ENCODE peak calls at places on chromosomes 4 and X, in eight cellular contexts. T is foreskin keratinocyte, C is GM23338, I is mammary epithelial cell, Z is prostate gland, P is cardiac muscle cell, E is GM06990, X is GM23248. G is an unnamed sample.

GRCh38 chrX:150362599-150363481 is at the start of gene MAMLD1:
- DNase-seq in T (no peak), C (peak; percentile 18), I (peak; percentile 73), Z (peak; percentile 57), P (peak; percentile 81), E (no peak), X (peak; percentile 87), G (peak; percentile 79)

GRCh38 chrX:148459343-148459742 is 41.1 kb upstream of the AFF2 start:
- DNase-seq in T (no peak), C (no peak), I (no peak), Z (no peak), P (no peak), E (peak; percentile 36), X (no peak), G (no peak)

GRCh38 chrX:134999469-134999868 is 8.7 kb downstream of the SMIM10 start:
- DNase-seq in T (no peak), C (peak; percentile 43), I (peak; percentile 19), Z (no peak), P (peak; percentile 71), E (no peak), X (peak; percentile 61), G (no peak)

GRCh38 chr4:104728380-104729122 is 233.9 kb upstream of the CXXC4 start:
- DNase-seq in T (peak; percentile 94), C (no peak), I (peak; percentile 98), Z (no peak), P (peak; percentile 63), E (no peak), X (peak; percentile 60), G (peak; percentile 15)

GRCh38 chr4:107419052-107419451 is 301.0 kb downstream of the PAPSS1 start:
- DNase-seq in T (no peak), C (no peak), I (no peak), Z (no peak), P (no peak), E (no peak), X (no peak), G (no peak)

GRCh38 chr4:121199742-121200561 is 35.8 kb upstream of the TNIP3 start:
- DNase-seq in T (no peak), C (no peak), I (no peak), Z (no peak), P (no peak), E (peak; percentile 53), X (no peak), G (no peak)

GRCh38 chrX:31714797-31715196 is 643.0 kb upstream of the FTHL17 start:
- DNase-seq in T (no peak), C (no peak), I (no peak), Z (no peak), P (no peak), E (no peak), X (no peak), G (no peak)

GRCh38 chr4:150149381-150149780 is 71.1 kb downstream of the DCLK2 start:
- DNase-seq in T (no peak), C (no peak), I (no peak), Z (no peak), P (peak; percentile 63), E (no peak), X (peak; percentile 55), G (peak; percentile 33)

GRCh38 chr4:76485450-76485849 is 50.4 kb downstream of the SHROOM3 start:
- DNase-seq in T (peak; percentile 26), C (peak; percentile 51), I (peak; percentile 56), Z (no peak), P (peak; percentile 10), E (no peak), X (no peak), G (no peak)

GRCh38 chr4:86657910-86658309 is 63.8 kb downstream of the PTPN13 start:
- DNase-seq in T (no peak), C (no peak), I (no peak), Z (no peak), P (no peak), E (peak; percentile 31), X (no peak), G (no peak)

GRCh38 chr4:125735107-125735506 is 420.4 kb downstream of the FAT4 start:
- DNase-seq in T (peak; percentile 84), C (peak; percentile 64), I (peak; percentile 79), Z (no peak), P (peak; percentile 97), E (no peak), X (peak; percentile 89), G (peak; percentile 72)

GRCh38 chr4:6128221-6128871 is 72.0 kb downstream of the JAKMIP1 start:
- DNase-seq in T (no peak), C (no peak), I (no peak), Z (no peak), P (no peak), E (no peak), X (no peak), G (no peak)

GRCh38 chr4:46886711-46887110 is 22.3 kb downstream of the COX7B2 start:
- DNase-seq in T (no peak), C (no peak), I (no peak), Z (no peak), P (peak; percentile 9), E (no peak), X (peak; percentile 20), G (no peak)

GRCh38 chrX:15328821-15329220 is 6.5 kb downstream of the PIGA start:
- DNase-seq in T (no peak), C (no peak), I (no peak), Z (no peak), P (no peak), E (no peak), X (no peak), G (no peak)

GRCh38 chr4:145507636-145508035 is 26.0 kb downstream of the SMAD1 start:
- DNase-seq in T (peak; percentile 75), C (no peak), I (peak; percentile 81), Z (no peak), P (peak; percentile 60), E (no peak), X (peak; percentile 12), G (no peak)

GRCh38 chr4:32488690-32489089 is 1768.5 kb downstream of the PCDH7 start:
- DNase-seq in T (peak; percentile 59), C (no peak), I (no peak), Z (no peak), P (peak; percentile 63), E (no peak), X (peak; percentile 3), G (no peak)

GRCh38 chr4:73450398-73451004 is 14.5 kb downstream of the AFP start:
- DNase-seq in T (peak; percentile 83), C (peak; percentile 47), I (peak; percentile 52), Z (no peak), P (peak; percentile 80), E (no peak), X (peak; percentile 95), G (peak; percentile 82)

GRCh38 chr4:73446336-73446938 is 10.4 kb downstream of the AFP start:
- DNase-seq in T (no peak), C (peak; percentile 81), I (peak; percentile 43), Z (peak; percentile 8), P (peak; percentile 63), E (no peak), X (peak; percentile 77), G (no peak)

GRCh38 chr4:73451404-73451803 is 15.4 kb downstream of the AFP start:
- DNase-seq in T (no peak), C (peak; percentile 62), I (no peak), Z (no peak), P (peak; percentile 69), E (no peak), X (peak; percentile 58), G (peak; percentile 45)

GRCh38 chr4:73447701-73448100 is 11.7 kb downstream of the AFP start:
- DNase-seq in T (no peak), C (no peak), I (no peak), Z (no peak), P (no peak), E (no peak), X (peak; percentile 62), G (no peak)

GRCh38 chr4:73448448-73449203 is 12.6 kb downstream of the AFP start:
- DNase-seq in T (no peak), C (no peak), I (no peak), Z (no peak), P (no peak), E (no peak), X (no peak), G (no peak)
- H3K27me3 ChIP-seq in T (no peaks in the 10 kb centered on the region), C (no peaks in the 10 kb centered on the region), I (peaks cover 2% of the 10 kb centered on the region), Z (no peaks in the 10 kb centered on the region), P (no peaks in the 10 kb centered on the region), E (no peaks in the 10 kb centered on the region), X (peaks cover 3% of the 10 kb centered on the region), G (no peaks in the 10 kb centered on the region)

GRCh38 chrX:40103565-40104323 is 6.0 kb upstream of the BCOR start:
- DNase-seq in T (no peak), C (no peak), I (no peak), Z (no peak), P (no peak), E (no peak), X (no peak), G (no peak)
- H3K27me3 ChIP-seq in T (no peaks in the 10 kb centered on the region), C (peaks cover 63% of the 10 kb centered on the region), I (peaks cover 21% of the 10 kb centered on the region), Z (no peaks in the 10 kb centered on the region), P (no peaks in the 10 kb centered on the region), E (no peaks in the 10 kb centered on the region), X (no peaks in the 10 kb centered on the region), G (no peaks in the 10 kb centered on the region)

GRCh38 chrX:138889152-138889551 is 177.6 kb upstream of the FGF13 start:
- DNase-seq in T (no peak), C (no peak), I (no peak), Z (no peak), P (no peak), E (no peak), X (no peak), G (no peak)

GRCh38 chrX:138885886-138886285 is 174.4 kb upstream of the FGF13 start:
- DNase-seq in T (no peak), C (no peak), I (peak; percentile 5), Z (no peak), P (no peak), E (no peak), X (peak; percentile 68), G (no peak)

GRCh38 chrX:138890491-138890890 is 179.0 kb upstream of the FGF13 start:
- DNase-seq in T (no peak), C (no peak), I (no peak), Z (no peak), P (no peak), E (no peak), X (peak; percentile 43), G (no peak)

DNA sequence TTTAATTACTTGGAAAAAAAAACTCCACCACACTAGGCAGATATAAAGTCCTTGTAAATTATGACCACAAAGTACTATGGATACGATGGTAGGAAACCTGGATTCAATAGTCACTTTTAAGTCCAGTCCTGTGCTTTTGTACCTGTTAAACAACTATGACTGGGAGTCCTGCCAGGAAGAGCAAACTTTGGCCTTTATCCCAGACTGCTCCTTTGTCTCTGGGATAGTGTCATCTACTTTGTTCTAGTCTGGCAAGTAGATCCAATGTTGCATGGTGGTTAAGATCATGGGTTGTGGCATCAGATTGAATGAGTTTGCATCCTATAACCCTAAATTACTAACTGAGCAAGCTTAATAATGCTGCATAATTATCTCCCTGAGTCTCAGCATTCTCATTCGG is 175.3 kb upstream of the FGF13 start:
- DNase-seq in T (peak; percentile 17), C (no peak), I (peak; percentile 73), Z (peak; percentile 59), P (no peak), E (no peak), X (peak; percentile 12), G (peak; percentile 3)
- H3K27me3 ChIP-seq in T (no peaks in the 10 kb centered on the region), C (no peaks in the 10 kb centered on the region), I (no peaks in the 10 kb centered on the region), Z (no peaks in the 10 kb centered on the region), P (no peaks in the 10 kb centered on the region), E (no peaks in the 10 kb centered on the region), X (no peaks in the 10 kb centered on the region), G (no peaks in the 10 kb centered on the region)

DNA sequence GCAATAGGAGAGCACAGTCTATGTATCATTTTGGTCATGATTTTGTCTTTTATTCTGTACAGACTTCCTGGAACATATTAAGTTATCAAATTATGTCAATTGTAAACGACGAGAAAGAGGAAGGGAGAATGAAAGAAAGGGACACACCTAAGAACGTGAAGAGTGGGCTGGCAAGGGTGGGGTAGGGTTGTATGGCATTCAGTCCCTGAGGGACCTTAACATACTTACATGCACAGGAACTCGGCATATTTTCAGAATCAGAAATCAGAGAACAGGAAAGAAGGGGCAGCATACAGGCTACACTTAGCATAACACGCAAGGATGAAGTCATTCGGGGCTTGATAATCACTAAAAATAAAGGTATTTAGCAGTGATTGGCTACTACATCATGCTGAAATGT is 1375.0 kb upstream of the ADGRL3 start:
- DNase-seq in T (no peak), C (no peak), I (no peak), Z (no peak), P (no peak), E (no peak), X (no peak), G (no peak)
- H3K27me3 ChIP-seq in T (no peaks in the 10 kb centered on the region), C (no peaks in the 10 kb centered on the region), I (no peaks in the 10 kb centered on the region), Z (no peaks in the 10 kb centered on the region), P (no peaks in the 10 kb centered on the region), E (no peaks in the 10 kb centered on the region), X (no peaks in the 10 kb centered on the region), G (no peaks in the 10 kb centered on the region)